ENCODE peak calls at places on chromosomes 11 and 22, in four cellular contexts. G is fibroblast of lung, Y is Caco-2, Q is left lung. B is an unnamed sample.
A peak's percentile ranks its signal among the peaks of the same experiment; 100 is the strongest.

GRCh38 chr11:131693756-131694155 is 323.3 kb downstream of the NTM start:
- DNase-seq in Q (no peak), G (no peak), Y (no peak), B (no peak)

GRCh38 chr22:33000342-33001280 is 57.6 kb downstream of the SYN3 start:
- DNase-seq in G (peak; percentile 37), Y (peak; percentile 73), Q (no peak), B (no peak)

GRCh38 chr22:46272762-46273431 is 5.1 kb downstream of the TTC38 start:
- DNase-seq in Y (no peak), G (no peak), Q (no peak), B (no peak)

GRCh38 chr22:30210235-30210831 is 36.2 kb downstream of the LIF start:
- DNase-seq in Y (peak; percentile 61), Q (no peak), G (peak; percentile 90), B (peak; percentile 60)

GRCh38 chr11:46294365-46295309 is 17.2 kb downstream of the CREB3L1 start:
- DNase-seq in G (peak; percentile 98), Y (no peak), Q (peak; percentile 67), B (no peak)

GRCh38 chr11:44004452-44004833 is 43.3 kb upstream of the ACCSL start:
- DNase-seq in Y (no peak), G (no peak), Q (no peak), B (no peak)

GRCh38 chr11:72578991-72579815 is 95.0 kb downstream of the PDE2A start:
- DNase-seq in Y (no peak), Q (peak; percentile 22), G (no peak), B (peak; percentile 47)

GRCh38 chr22:36086170-36086490 is 57.5 kb upstream of the RBFOX2 start:
- DNase-seq in G (no peak), Q (no peak), Y (peak; percentile 46), B (no peak)

GRCh38 chr22:29156507-29156906 is 49.2 kb upstream of the EMID1 start:
- DNase-seq in G (no peak), Y (peak; percentile 28), Q (peak; percentile 32), B (peak; percentile 60)

GRCh38 chr22:49667236-49667635 is 160.4 kb downstream of the BRD1 start:
- DNase-seq in Y (no peak), G (no peak), Q (no peak), B (no peak)

GRCh38 chr11:3958301-3958700 is 102.8 kb downstream of the STIM1 start:
- DNase-seq in Y (no peak), Q (no peak), G (no peak), B (no peak)

GRCh38 chr11:27200779-27201453 is 160.3 kb downstream of the BBOX1 start:
- DNase-seq in Y (no peak), G (no peak), Q (no peak), B (no peak)

GRCh38 chr11:70491696-70492472 is 93.6 kb downstream of the CTTN start:
- DNase-seq in Y (no peak), G (no peak), Q (peak; percentile 24), B (peak; percentile 75)

GRCh38 chr11:69509381-69509780 is 27.9 kb downstream of the LINC01488 start:
- DNase-seq in G (no peak), Q (peak; percentile 22), Y (no peak), B (peak; percentile 75)

GRCh38 chr11:123161386-123161785 is 33.7 kb downstream of the CLMP start:
- DNase-seq in G (no peak), Y (no peak), Q (no peak), B (no peak)

GRCh38 chr11:35402751-35403454 is 16.5 kb downstream of the SLC1A2 start:
- DNase-seq in Q (no peak), Y (peak; percentile 55), G (no peak), B (no peak)

GRCh38 chr11:46050065-46050464 is 71.2 kb downstream of the PHF21A start:
- DNase-seq in Q (peak; percentile 54), Y (no peak), G (peak; percentile 93), B (no peak)

GRCh38 chr11:77823775-77824174 is 2.8 kb downstream of the AAMDC start:
- DNase-seq in G (peak; percentile 47), Q (no peak), Y (no peak), B (no peak)

GRCh38 chr11:61922539-61922938 is 5.2 kb upstream of the RAB3IL1 start:
- DNase-seq in G (peak; percentile 51), Q (peak; percentile 75), Y (no peak), B (no peak)

GRCh38 chr11:46618789-46619188 is 1.4 kb downstream of the ATG13 start:
- DNase-seq in Q (no peak), Y (no peak), G (peak; percentile 4), B (no peak)

GRCh38 chr11:130674686-130675085 is 226.2 kb downstream of the ADAMTS15 start:
- DNase-seq in Y (no peak), G (peak; percentile 45), Q (no peak), B (no peak)
- TF ChIP-seq CTCF in Y (no peak), G (no peak), Q (no peak), B (no peak)

DNA sequence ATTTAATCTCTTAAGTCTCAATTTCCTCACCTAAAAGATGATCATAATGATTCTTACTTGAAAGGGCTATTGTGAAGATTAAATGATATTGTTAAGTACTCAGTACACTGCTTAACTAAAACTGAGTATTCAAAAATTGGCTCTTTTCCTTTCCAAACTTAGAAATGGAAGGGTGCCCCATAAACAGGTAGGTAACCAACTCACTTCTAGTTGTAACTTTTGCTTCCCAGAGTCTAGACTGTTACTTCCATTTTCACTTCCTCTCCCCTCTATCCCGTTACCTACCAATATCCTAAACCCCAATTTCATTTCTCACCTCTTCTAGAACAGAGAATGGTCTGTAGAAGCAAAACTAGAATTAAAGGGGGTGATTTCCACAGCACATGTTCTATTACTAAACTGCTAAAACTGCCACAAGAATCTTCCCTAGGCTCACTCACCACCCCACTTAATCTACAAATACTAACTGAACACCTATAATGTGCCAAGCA is 50.0 kb downstream of the RRAS2 start:
- DNase-seq in G (no peak), Y (no peak), Q (no peak), B (no peak)
- TF ChIP-seq CTCF in G (no peak), Y (no peak), Q (no peak), B (peak; percentile 58)

GRCh38 chr11:66344550-66345315 is at the start of gene BRMS1:
- DNase-seq in Q (peak; percentile 99), Y (peak; percentile 97), G (peak; percentile 97), B (peak; percentile 98)
- TF ChIP-seq CTCF in Q (no peak), Y (peak; percentile 19), G (no peak), B (peak; percentile 28)

DNA sequence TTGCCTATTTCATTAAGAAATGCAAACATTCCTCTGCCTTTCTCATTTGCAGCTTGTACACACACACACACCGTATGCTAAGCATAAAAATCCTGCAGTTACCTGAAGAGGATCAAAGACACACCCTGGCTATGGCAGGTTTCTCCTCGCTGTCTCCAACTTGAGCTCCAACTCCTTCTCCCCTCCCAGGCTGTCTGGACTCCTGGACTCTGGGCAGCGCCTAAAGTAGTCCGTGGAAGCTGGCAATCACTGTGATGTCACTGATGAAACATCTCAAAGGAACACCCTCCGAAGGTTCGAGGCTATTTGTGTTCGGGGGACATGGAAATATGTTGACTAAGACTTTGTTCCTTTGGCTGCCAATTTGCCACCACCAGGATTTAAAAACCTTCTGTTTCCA is at the start of gene SLN:
- DNase-seq in Y (peak; percentile 15), Q (no peak), G (no peak), B (no peak)
- TF ChIP-seq CTCF in Y (no peak), Q (no peak), G (no peak), B (no peak)

GRCh38 chr11:31026315-31026714 is 343.2 kb downstream of the DCDC1 start:
- DNase-seq in G (no peak), Q (no peak), Y (no peak), B (no peak)
- TF ChIP-seq CTCF in G (no peak), Q (no peak), Y (no peak), B (no peak)

DNA sequence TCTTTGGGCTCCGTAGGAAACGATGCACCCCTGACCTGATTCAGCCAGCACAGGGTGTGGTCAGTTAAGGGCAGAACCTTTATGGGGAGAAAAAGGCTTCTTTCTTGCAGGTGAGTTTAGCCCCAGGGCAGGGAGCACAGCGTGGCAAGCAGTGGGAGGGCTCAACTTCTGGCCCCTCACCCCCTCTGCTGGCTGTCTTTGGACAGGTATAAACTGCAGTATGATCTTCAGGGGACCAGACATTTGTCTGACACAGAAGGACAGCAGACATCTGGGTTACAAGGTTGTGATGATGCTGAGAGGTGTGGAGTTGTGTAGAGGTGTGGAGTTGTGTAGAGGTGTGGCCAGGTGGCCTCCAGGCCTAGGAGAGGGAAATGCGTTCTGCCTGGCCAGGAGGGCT is 324.0 kb upstream of the PLET1 start:
- DNase-seq in Q (no peak), Y (peak; percentile 75), G (no peak), B (no peak)
- TF ChIP-seq CTCF in Q (no peak), Y (peak; percentile 81), G (no peak), B (peak; percentile 60)

GRCh38 chr11:79050784-79051183 is 390.0 kb downstream of the TENM4 start:
- DNase-seq in G (no peak), Q (no peak), Y (no peak), B (no peak)

GRCh38 chr11:79049627-79050238 is 391.1 kb downstream of the TENM4 start:
- DNase-seq in Q (no peak), G (no peak), Y (no peak), B (no peak)

GRCh38 chr11:79054636-79055035 is 386.2 kb downstream of the TENM4 start:
- DNase-seq in Y (no peak), G (peak; percentile 81), Q (no peak), B (no peak)

GRCh38 chr11:79055866-79056632 is 384.8 kb downstream of the TENM4 start:
- DNase-seq in Q (no peak), Y (no peak), G (peak; percentile 91), B (no peak)

GRCh38 chr11:79052539-79052938 is 388.3 kb downstream of the TENM4 start:
- DNase-seq in Q (no peak), G (peak; percentile 29), Y (peak; percentile 42), B (no peak)
- TF ChIP-seq CTCF in Q (no peak), G (no peak), Y (peak; percentile 65), B (peak; percentile 36)

GRCh38 chr11:64875369-64876225 is 2.8 kb downstream of the EHD1 start:
- DNase-seq in Y (no peak), G (no peak), Q (no peak), B (no peak)
- TF ChIP-seq CTCF in Y (no peak), G (peak; percentile 17), Q (no peak), B (peak; percentile 32)

DNA sequence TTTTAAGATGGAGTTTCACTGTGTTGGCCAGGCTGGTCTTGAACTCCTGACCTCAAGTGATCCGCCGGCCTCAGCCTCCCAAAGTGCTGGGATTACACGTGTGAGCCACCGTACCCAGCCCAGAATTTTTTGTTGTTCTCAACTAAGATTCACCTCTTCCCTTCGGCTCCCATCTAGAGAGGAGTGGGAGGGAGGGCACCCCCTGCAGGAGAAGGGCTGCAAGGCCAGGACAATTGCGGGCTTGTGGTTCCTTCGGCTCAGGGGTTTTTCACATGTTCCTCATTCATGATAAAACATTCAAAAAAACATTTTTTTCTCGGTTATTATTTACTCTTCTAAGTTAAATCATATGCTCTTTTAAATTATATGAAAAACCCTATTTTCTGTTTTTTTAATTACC is 201.1 kb upstream of the LRRC4C start:
- DNase-seq in G (no peak), Y (peak; percentile 10), Q (no peak), B (no peak)
- TF ChIP-seq CTCF in G (no peak), Y (no peak), Q (no peak), B (no peak)